ENCODE peak calls at places on chromosomes 16 and 17, in eight cellular contexts. Z, W, M, P, S, K, A and F are unnamed samples.

GRCh38 chr17:78933959-78934568 is 8.9 kb upstream of the TIMP2 start:
- DNase-seq in P (peak; percentile 95), S (peak; percentile 97), K (peak; percentile 99), W (no peak), Z (peak; percentile 92), A (peak; percentile 82), M (peak; percentile 98), F (peak; percentile 98)

GRCh38 chr16:28001184-28001583 is 62.3 kb downstream of the GSG1L start:
- DNase-seq in Z (no peak), S (no peak), K (no peak), P (no peak), M (no peak), W (no peak), A (no peak), F (no peak)

GRCh38 chr16:35516971-35517370 is 2057.6 kb downstream of the TP53TG3F start:
- DNase-seq in P (no peak), M (no peak), A (no peak), K (no peak), Z (no peak), W (no peak), S (no peak), F (no peak)

GRCh38 chr17:14048169-14048568 is 21.1 kb upstream of the COX10 start:
- DNase-seq in M (no peak), W (no peak), P (peak; percentile 37), S (no peak), A (no peak), K (no peak), Z (no peak), F (no peak)

GRCh38 chr17:7260601-7261376 is 1.5 kb downstream of the CLDN7 start:
- DNase-seq in W (no peak), Z (no peak), K (no peak), S (no peak), A (peak; percentile 89), P (peak; percentile 70), M (no peak), F (no peak)

GRCh38 chr16:11170696-11171447 is 85.1 kb downstream of the SOCS1 start:
- DNase-seq in K (no peak), Z (no peak), S (no peak), A (no peak), W (no peak), M (no peak), P (no peak), F (no peak)

GRCh38 chr17:66412857-66413563 is 110.6 kb downstream of the PRKCA start:
- DNase-seq in S (no peak), M (no peak), A (no peak), W (no peak), P (no peak), Z (no peak), K (no peak), F (no peak)

GRCh38 chr16:7103056-7103455 is 229.6 kb upstream of the RBFOX1 start:
- DNase-seq in A (no peak), W (no peak), M (no peak), K (no peak), P (no peak), Z (no peak), S (no peak), F (no peak)

GRCh38 chr17:14207791-14208190 is 28.9 kb downstream of the CDRT15 start:
- DNase-seq in A (no peak), K (no peak), M (no peak), W (no peak), S (no peak), Z (no peak), P (no peak), F (no peak)

GRCh38 chr16:15752717-15753488 is 102.9 kb downstream of the NDE1 start:
- DNase-seq in M (no peak), P (no peak), Z (no peak), W (no peak), A (no peak), K (no peak), S (no peak), F (no peak)

GRCh38 chr16:75250809-75251279 is 580 bp downstream of the BCAR1 start:
- DNase-seq in S (no peak), P (peak; percentile 17), A (no peak), W (no peak), M (no peak), K (peak; percentile 80), Z (no peak), F (peak; percentile 73)

GRCh38 chr16:1771072-1771863 is at the start of gene NME3:
- DNase-seq in A (peak; percentile 76), K (peak; percentile 86), Z (peak; percentile 74), M (peak; percentile 56), S (no peak), P (peak; percentile 58), W (no peak), F (peak; percentile 88)

GRCh38 chr17:62857526-62857925 is 49.4 kb upstream of the MARCHF10 start:
- DNase-seq in A (no peak), S (no peak), M (no peak), Z (no peak), P (no peak), K (no peak), W (no peak), F (no peak)

GRCh38 chr16:31107465-31107867 is 720 bp upstream of the BCKDK start:
- DNase-seq in K (no peak), S (no peak), M (no peak), Z (no peak), P (no peak), W (no peak), A (no peak), F (no peak)

GRCh38 chr17:74862108-74862901 is 2.6 kb upstream of the GRIN2C start:
- DNase-seq in M (peak; percentile 20), S (no peak), W (no peak), Z (no peak), A (peak; percentile 93), K (peak; percentile 76), P (peak; percentile 36), F (peak; percentile 80)

GRCh38 chr16:68028996-68029395 is 5.9 kb downstream of the DUS2 start:
- DNase-seq in A (no peak), S (no peak), P (no peak), M (no peak), K (no peak), W (no peak), Z (no peak), F (no peak)

DNA sequence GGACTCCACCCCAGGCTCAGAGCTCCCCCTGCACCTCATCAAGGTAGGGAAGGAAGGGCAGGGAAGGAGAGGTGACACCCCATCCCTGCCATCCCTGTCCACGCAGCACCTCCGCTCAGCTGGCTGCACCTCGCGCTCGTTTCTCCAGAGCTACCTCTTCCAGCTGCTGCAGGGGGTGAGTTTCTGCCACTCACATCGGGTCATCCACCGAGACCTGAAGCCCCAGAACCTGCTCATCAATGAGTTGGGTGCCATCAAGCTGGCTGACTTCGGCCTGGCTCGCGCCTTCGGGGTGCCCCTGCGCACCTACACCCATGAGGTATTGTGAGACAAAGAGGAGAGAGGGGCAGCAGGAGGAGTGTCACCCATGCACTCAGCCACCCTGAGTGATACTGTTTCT is 1.4 kb downstream of the CDK3 start:
- DNase-seq in W (no peak), A (no peak), S (no peak), K (no peak), Z (no peak), P (peak; percentile 1), M (no peak), F (no peak)
- TF ChIP-seq CTCF in W (no peak), A (no peak), S (no peak), K (no peak), Z (no peak), P (no peak), M (no peak), F (no peak)

DNA sequence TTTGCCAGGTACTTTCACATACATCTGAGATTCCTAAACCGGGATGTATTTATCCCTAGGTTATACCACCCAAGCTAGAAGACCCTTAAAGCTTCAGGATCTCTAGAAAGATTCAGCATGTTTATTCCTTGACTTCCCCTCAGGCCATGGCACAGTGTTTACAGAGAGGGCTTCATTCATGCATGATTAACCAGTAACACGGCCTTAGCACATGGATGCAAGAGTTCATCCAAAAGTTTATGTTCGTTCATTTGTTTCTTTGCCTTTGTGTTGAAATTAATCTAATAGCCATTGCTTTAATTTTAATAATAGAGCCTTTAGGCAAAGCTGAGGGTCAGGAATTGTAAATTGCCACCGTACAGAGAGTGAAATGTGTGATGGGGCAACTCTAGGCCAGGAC is 13.8 kb downstream of the PCTP start:
- DNase-seq in S (no peak), Z (no peak), W (no peak), P (no peak), M (no peak), A (no peak), K (no peak), F (no peak)
- TF ChIP-seq CTCF in S (no peak), Z (no peak), W (no peak), P (no peak), M (no peak), A (no peak), K (no peak), F (no peak)

GRCh38 chr16:80846275-80847013 is 42.0 kb upstream of the CDYL2 start:
- DNase-seq in M (no peak), Z (no peak), P (no peak), K (no peak), W (no peak), S (no peak), A (no peak), F (no peak)

DNA sequence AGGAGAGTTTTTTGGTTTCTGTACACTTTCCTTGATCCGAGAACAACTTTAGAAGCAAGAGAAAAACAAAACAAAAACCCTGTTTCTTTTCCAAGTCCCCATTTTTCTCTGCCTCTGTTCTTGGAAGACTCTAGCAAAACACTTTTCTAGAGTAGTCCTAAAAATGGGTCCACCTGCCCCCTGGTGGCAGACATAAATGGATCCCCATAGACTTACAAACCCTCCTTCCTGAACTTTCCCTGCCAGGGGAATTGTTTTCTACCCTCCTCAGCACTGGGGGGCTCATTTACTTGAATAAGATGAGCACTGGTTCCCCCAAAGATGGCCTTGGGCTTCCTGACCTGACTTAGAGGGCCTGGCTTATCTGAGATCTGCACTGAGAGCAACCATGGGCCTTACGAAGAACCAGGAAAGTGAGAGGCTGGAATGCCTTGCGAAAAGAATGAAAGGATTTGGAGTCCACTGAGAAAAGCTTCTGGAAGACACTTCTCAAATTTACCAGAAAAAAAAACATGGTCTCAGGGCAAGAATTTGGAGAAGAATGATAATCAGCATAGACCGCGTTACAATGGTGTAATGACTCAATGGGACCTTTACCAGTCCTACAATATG is 48.0 kb upstream of the CDYL2 start:
- DNase-seq in K (no peak), P (peak; percentile 69), S (no peak), A (peak; percentile 50), Z (no peak), W (peak; percentile 36), M (peak; percentile 22), F (no peak)
- TF ChIP-seq CTCF in K (no peak), P (peak; percentile 74), S (peak; percentile 29), A (peak; percentile 72), Z (no peak), W (peak; percentile 77), M (peak; percentile 72), F (no peak)

DNA sequence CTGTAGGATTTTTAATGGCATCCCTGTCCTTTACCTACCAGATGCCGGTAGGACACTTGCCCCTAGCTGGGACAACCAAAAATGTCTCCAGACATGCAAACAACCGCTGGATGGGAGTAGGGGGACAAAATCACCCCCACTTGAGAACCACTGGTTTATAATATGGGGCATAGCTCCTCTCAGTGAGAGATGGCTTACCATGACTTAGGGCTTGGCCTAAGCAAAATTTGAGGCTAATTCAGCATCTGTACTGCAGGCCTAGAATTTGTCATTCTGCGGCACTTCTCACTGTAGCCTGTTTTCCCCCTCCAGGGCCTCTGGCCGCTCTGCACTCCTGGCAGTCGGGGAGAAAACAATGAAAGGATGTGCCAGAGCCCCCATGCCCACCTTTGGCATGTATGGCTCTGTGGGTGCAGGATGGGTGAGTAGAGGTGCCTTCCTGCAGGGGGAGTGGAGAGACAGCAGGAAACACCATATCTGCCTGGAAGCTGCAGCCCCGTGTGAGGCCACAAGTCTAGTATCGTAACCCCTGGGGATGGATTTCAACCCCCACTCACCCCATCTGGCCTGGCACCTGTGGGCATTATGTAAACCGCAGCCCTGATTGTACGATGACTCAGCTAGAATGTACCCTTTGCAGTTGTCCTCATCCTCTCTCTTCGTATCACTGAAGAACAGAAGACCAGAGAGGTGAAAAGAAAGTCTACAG is 268.1 kb downstream of the SOX9 start:
- DNase-seq in S (no peak), K (no peak), M (no peak), W (peak; percentile 83), Z (no peak), A (peak; percentile 57), P (peak; percentile 89), F (no peak)
- TF ChIP-seq CTCF in S (no peak), K (no peak), M (peak; percentile 46), W (peak; percentile 86), Z (no peak), A (peak; percentile 43), P (peak; percentile 62), F (no peak)